ENCODE peak calls at places on chromosome 16, in ten cellular contexts. One of them, this sample, is unnamed.
A peak's percentile ranks its signal among the peaks of the same experiment; 100 is the strongest.

GRCh38 chr16:47136101-47136820 is 7.5 kb downstream of the NETO2 start:
- DNase-seq in tibial nerve: no peak
- DNase-seq in spleen: no peak
- DNase-seq in heart left ventricle: no peak
- DNase-seq in body of pancreas: no peak
- DNase-seq in Peyer's patch: no peak
- DNase-seq in testis: no peak
- DNase-seq in GM12878: no peak
- DNase-seq in transverse colon: no peak
- DNase-seq in sigmoid colon: no peak
- DNase-seq in this sample: no peak

GRCh38 chr16:68384293-68385255 is 63.7 kb downstream of the SMPD3 start:
- DNase-seq in testis: no peak
- DNase-seq in sigmoid colon: no peak
- DNase-seq in body of pancreas: no peak
- DNase-seq in heart left ventricle: no peak
- DNase-seq in transverse colon: no peak
- DNase-seq in tibial nerve: no peak
- DNase-seq in Peyer's patch: no peak
- DNase-seq in GM12878: no peak
- DNase-seq in spleen: no peak
- DNase-seq in this sample: no peak

GRCh38 chr16:81237282-81237681 is 1.2 kb upstream of the BCO1 start:
- DNase-seq in transverse colon: peak; percentile 64
- DNase-seq in body of pancreas: peak; percentile 84
- DNase-seq in Peyer's patch: no peak
- DNase-seq in testis: peak; percentile 31
- DNase-seq in GM12878: no peak
- DNase-seq in heart left ventricle: peak; percentile 89
- DNase-seq in sigmoid colon: peak; percentile 93
- DNase-seq in spleen: peak; percentile 24
- DNase-seq in tibial nerve: no peak
- DNase-seq in this sample: no peak

GRCh38 chr16:1916654-1916990 is 1.6 kb downstream of the HS3ST6 start:
- DNase-seq in sigmoid colon: no peak
- DNase-seq in tibial nerve: no peak
- DNase-seq in spleen: no peak
- DNase-seq in GM12878: no peak
- DNase-seq in transverse colon: no peak
- DNase-seq in testis: no peak
- DNase-seq in Peyer's patch: no peak
- DNase-seq in heart left ventricle: no peak
- DNase-seq in body of pancreas: no peak
- DNase-seq in this sample: no peak

GRCh38 chr16:24988593-24989338 is 26.4 kb downstream of the ARHGAP17 start:
- DNase-seq in body of pancreas: peak; percentile 67
- DNase-seq in tibial nerve: no peak
- DNase-seq in Peyer's patch: no peak
- DNase-seq in transverse colon: peak; percentile 81
- DNase-seq in spleen: no peak
- DNase-seq in testis: peak; percentile 83
- DNase-seq in heart left ventricle: no peak
- DNase-seq in sigmoid colon: no peak
- DNase-seq in GM12878: no peak
- DNase-seq in this sample: no peak

GRCh38 chr16:58502217-58502921 is 2.4 kb downstream of the NDRG4 start:
- DNase-seq in testis: no peak
- DNase-seq in body of pancreas: no peak
- DNase-seq in sigmoid colon: no peak
- DNase-seq in tibial nerve: no peak
- DNase-seq in Peyer's patch: no peak
- DNase-seq in spleen: peak; percentile 34
- DNase-seq in GM12878: no peak
- DNase-seq in transverse colon: no peak
- DNase-seq in heart left ventricle: no peak
- DNase-seq in this sample: no peak

GRCh38 chr16:64475627-64476351 is 646.1 kb downstream of the CDH11 start:
- DNase-seq in transverse colon: no peak
- DNase-seq in testis: no peak
- DNase-seq in Peyer's patch: no peak
- DNase-seq in spleen: no peak
- DNase-seq in sigmoid colon: no peak
- DNase-seq in heart left ventricle: peak; percentile 29
- DNase-seq in tibial nerve: no peak
- DNase-seq in GM12878: no peak
- DNase-seq in body of pancreas: no peak
- DNase-seq in this sample: no peak

GRCh38 chr16:66616592-66616991 is 12.1 kb downstream of the CMTM3 start:
- DNase-seq in testis: no peak
- DNase-seq in GM12878: no peak
- DNase-seq in transverse colon: no peak
- DNase-seq in sigmoid colon: no peak
- DNase-seq in body of pancreas: no peak
- DNase-seq in Peyer's patch: no peak
- DNase-seq in spleen: peak; percentile 41
- DNase-seq in heart left ventricle: no peak
- DNase-seq in tibial nerve: no peak
- DNase-seq in this sample: no peak

GRCh38 chr16:86498661-86499493 is 11.4 kb upstream of the FOXF1 start:
- DNase-seq in sigmoid colon: peak; percentile 88
- DNase-seq in body of pancreas: no peak
- DNase-seq in Peyer's patch: no peak
- DNase-seq in GM12878: no peak
- DNase-seq in testis: no peak
- DNase-seq in tibial nerve: no peak
- DNase-seq in transverse colon: no peak
- DNase-seq in spleen: peak; percentile 52
- DNase-seq in heart left ventricle: no peak
- DNase-seq in this sample: no peak

GRCh38 chr16:2008631-2009301 is 855 bp downstream of the ZNF598 start:
- DNase-seq in body of pancreas: peak; percentile 61
- DNase-seq in spleen: peak; percentile 82
- DNase-seq in testis: no peak
- DNase-seq in sigmoid colon: no peak
- DNase-seq in GM12878: no peak
- DNase-seq in heart left ventricle: peak; percentile 32
- DNase-seq in Peyer's patch: no peak
- DNase-seq in tibial nerve: no peak
- DNase-seq in transverse colon: no peak
- DNase-seq in this sample: no peak

GRCh38 chr16:53484542-53484941 is 18.5 kb downstream of the AKTIP start:
- DNase-seq in transverse colon: no peak
- DNase-seq in spleen: no peak
- DNase-seq in Peyer's patch: no peak
- DNase-seq in heart left ventricle: no peak
- DNase-seq in sigmoid colon: no peak
- DNase-seq in GM12878: no peak
- DNase-seq in body of pancreas: no peak
- DNase-seq in testis: no peak
- DNase-seq in tibial nerve: no peak
- DNase-seq in this sample: no peak
- H3K36me3 ChIP-seq in transverse colon: no peaks in the 10 kb centered on the region
- H3K36me3 ChIP-seq in spleen: peaks cover 10% of the 10 kb centered on the region
- H3K36me3 ChIP-seq in Peyer's patch: no peaks in the 10 kb centered on the region
- H3K36me3 ChIP-seq in heart left ventricle: peaks cover 18% of the 10 kb centered on the region
- H3K36me3 ChIP-seq in sigmoid colon: peaks cover 45% of the 10 kb centered on the region
- H3K36me3 ChIP-seq in GM12878: peaks cover 32% of the 10 kb centered on the region
- H3K36me3 ChIP-seq in body of pancreas: peaks cover 38% of the 10 kb centered on the region
- H3K36me3 ChIP-seq in testis: no peaks in the 10 kb centered on the region
- H3K36me3 ChIP-seq in tibial nerve: peaks cover 11% of the 10 kb centered on the region
- H3K36me3 ChIP-seq in this sample: no peaks in the 10 kb centered on the region

GRCh38 chr16:84303516-84303915 is 8.8 kb downstream of the WFDC1 start:
- DNase-seq in heart left ventricle: no peak
- DNase-seq in spleen: no peak
- DNase-seq in testis: no peak
- DNase-seq in tibial nerve: no peak
- DNase-seq in body of pancreas: no peak
- DNase-seq in Peyer's patch: no peak
- DNase-seq in sigmoid colon: no peak
- DNase-seq in transverse colon: no peak
- DNase-seq in GM12878: no peak
- DNase-seq in this sample: no peak

GRCh38 chr16:84302111-84302954 is 7.7 kb downstream of the WFDC1 start:
- DNase-seq in testis: no peak
- DNase-seq in sigmoid colon: no peak
- DNase-seq in Peyer's patch: no peak
- DNase-seq in heart left ventricle: no peak
- DNase-seq in spleen: no peak
- DNase-seq in body of pancreas: no peak
- DNase-seq in transverse colon: no peak
- DNase-seq in GM12878: no peak
- DNase-seq in tibial nerve: no peak
- DNase-seq in this sample: no peak

GRCh38 chr16:84303023-84303422 is 8.3 kb downstream of the WFDC1 start:
- DNase-seq in transverse colon: peak; percentile 29
- DNase-seq in tibial nerve: no peak
- DNase-seq in spleen: no peak
- DNase-seq in sigmoid colon: peak; percentile 90
- DNase-seq in GM12878: no peak
- DNase-seq in Peyer's patch: no peak
- DNase-seq in heart left ventricle: no peak
- DNase-seq in body of pancreas: no peak
- DNase-seq in testis: no peak
- DNase-seq in this sample: no peak

GRCh38 chr16:84298376-84298899 is 3.8 kb downstream of the WFDC1 start:
- DNase-seq in heart left ventricle: no peak
- DNase-seq in sigmoid colon: peak; percentile 84
- DNase-seq in transverse colon: peak; percentile 21
- DNase-seq in GM12878: no peak
- DNase-seq in spleen: no peak
- DNase-seq in Peyer's patch: no peak
- DNase-seq in testis: no peak
- DNase-seq in body of pancreas: no peak
- DNase-seq in tibial nerve: no peak
- DNase-seq in this sample: no peak

DNA sequence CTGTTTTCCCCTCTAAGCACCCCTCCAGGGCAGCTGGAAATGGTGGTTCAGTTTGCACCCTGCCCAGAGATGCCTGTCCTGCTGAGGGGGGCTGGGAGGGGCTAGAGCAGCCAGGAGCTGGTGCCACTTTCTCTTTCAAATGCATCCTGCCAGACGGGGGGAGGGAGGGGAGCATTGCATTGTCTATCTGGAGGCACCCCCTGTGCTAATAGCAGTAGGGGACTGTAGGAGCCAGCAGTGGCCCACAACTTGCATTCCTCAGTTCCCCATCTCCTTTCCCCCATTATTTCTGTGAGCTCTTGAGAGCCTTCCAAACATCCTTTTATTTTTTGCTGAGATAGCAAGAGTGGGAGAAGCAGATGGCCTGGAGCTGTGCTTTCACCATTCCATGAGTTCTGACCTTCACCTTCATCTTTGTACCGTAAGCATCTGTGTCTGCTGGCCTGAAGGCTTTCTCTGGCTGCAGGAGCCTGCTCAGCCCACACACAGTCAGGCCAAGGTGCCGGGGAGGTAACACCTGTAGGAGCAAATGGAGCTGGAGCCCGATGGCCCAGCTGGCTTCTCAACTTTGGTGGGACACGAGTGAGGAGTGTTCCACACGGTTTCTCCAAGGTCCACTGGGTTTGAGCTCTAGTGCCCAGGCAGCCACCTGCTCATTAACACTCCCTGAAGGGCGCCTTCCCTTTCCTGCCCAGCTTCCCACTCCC is 5.2 kb downstream of the WFDC1 start:
- DNase-seq in spleen: no peak
- DNase-seq in body of pancreas: no peak
- DNase-seq in testis: peak; percentile 48
- DNase-seq in heart left ventricle: no peak
- DNase-seq in sigmoid colon: peak; percentile 77
- DNase-seq in transverse colon: no peak
- DNase-seq in GM12878: no peak
- DNase-seq in tibial nerve: no peak
- DNase-seq in Peyer's patch: no peak
- DNase-seq in this sample: no peak
- H3K27ac ChIP-seq in spleen: no peak overlapping the region
- H3K27ac ChIP-seq in body of pancreas: no peak overlapping the region
- H3K27ac ChIP-seq in testis: no peak overlapping the region
- H3K27ac ChIP-seq in heart left ventricle: no peak overlapping the region
- H3K27ac ChIP-seq in sigmoid colon: peak overlapping the region; percentile 91
- H3K27ac ChIP-seq in transverse colon: peak overlapping the region; percentile 80
- H3K27ac ChIP-seq in GM12878: no peak overlapping the region
- H3K27ac ChIP-seq in tibial nerve: peak overlapping the region; percentile 20
- H3K27ac ChIP-seq in Peyer's patch: no peak overlapping the region
- H3K27ac ChIP-seq in this sample: no peak overlapping the region

GRCh38 chr16:53098526-53099317 is 43.9 kb downstream of the CHD9 start:
- DNase-seq in body of pancreas: peak; percentile 85
- DNase-seq in transverse colon: peak; percentile 85
- DNase-seq in sigmoid colon: peak; percentile 95
- DNase-seq in tibial nerve: peak; percentile 68
- DNase-seq in spleen: peak; percentile 93
- DNase-seq in Peyer's patch: peak; percentile 78
- DNase-seq in GM12878: peak; percentile 66
- DNase-seq in heart left ventricle: peak; percentile 95
- DNase-seq in testis: peak; percentile 78
- DNase-seq in this sample: peak; percentile 86
- TF ChIP-seq POLR2A in body of pancreas: no peak
- TF ChIP-seq POLR2A in transverse colon: no peak
- TF ChIP-seq POLR2A in sigmoid colon: no peak
- TF ChIP-seq POLR2A in tibial nerve: no peak
- TF ChIP-seq POLR2A in spleen: no peak
- TF ChIP-seq POLR2A in Peyer's patch: no peak
- TF ChIP-seq POLR2A in GM12878: peak; percentile 65
- TF ChIP-seq POLR2A in heart left ventricle: no peak
- TF ChIP-seq POLR2A in testis: no peak
- TF ChIP-seq POLR2A in this sample: peak; percentile 32

DNA sequence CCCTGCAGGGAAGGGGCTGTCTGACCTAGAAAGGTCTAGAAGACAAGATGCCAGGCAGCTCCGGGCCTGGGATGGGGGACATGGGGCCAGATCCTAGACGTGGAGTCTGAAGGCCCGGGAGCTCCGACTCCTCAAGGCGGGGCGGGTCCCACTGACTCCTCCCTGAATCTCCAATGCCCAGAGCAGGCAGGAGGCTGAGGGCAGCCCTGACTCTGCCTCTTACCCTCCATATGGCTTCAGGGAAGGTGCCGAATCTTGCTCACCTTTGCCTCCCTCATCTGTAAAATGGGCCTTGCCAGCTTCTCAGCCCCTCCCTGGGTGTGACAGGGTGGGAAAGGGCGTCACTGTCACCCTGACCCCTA is 14.8 kb downstream of the VASN start:
- DNase-seq in testis: no peak
- DNase-seq in body of pancreas: no peak
- DNase-seq in heart left ventricle: no peak
- DNase-seq in tibial nerve: no peak
- DNase-seq in sigmoid colon: no peak
- DNase-seq in transverse colon: no peak
- DNase-seq in Peyer's patch: no peak
- DNase-seq in spleen: no peak
- DNase-seq in GM12878: no peak
- DNase-seq in this sample: no peak
- H3K36me3 ChIP-seq in testis: no peaks in the 10 kb centered on the region
- H3K36me3 ChIP-seq in body of pancreas: peaks cover 8% of the 10 kb centered on the region
- H3K36me3 ChIP-seq in heart left ventricle: no peaks in the 10 kb centered on the region
- H3K36me3 ChIP-seq in tibial nerve: no peaks in the 10 kb centered on the region
- H3K36me3 ChIP-seq in sigmoid colon: peaks cover 12% of the 10 kb centered on the region
- H3K36me3 ChIP-seq in transverse colon: no peaks in the 10 kb centered on the region
- H3K36me3 ChIP-seq in Peyer's patch: no peaks in the 10 kb centered on the region
- H3K36me3 ChIP-seq in spleen: peaks cover 4% of the 10 kb centered on the region
- H3K36me3 ChIP-seq in GM12878: peaks cover 5% of the 10 kb centered on the region
- H3K36me3 ChIP-seq in this sample: no peaks in the 10 kb centered on the region

This sample was measured in ovary.